ENCODE peak calls at places on chromosomes 3 and 15, in nine cellular contexts. J is left ventricle myocardium inferior, N is ACHN, D is iris pigment epithelial cell, S is T-helper 17 cell, O is NCI-H187 treated with DMSO at 0.1 percent for 48 hours, Y is WTC11, A is HepG2, X is ELR. Q is an unnamed sample.

GRCh38 chr3:43212914-43213611 is 73.3 kb upstream of the SNRK start:
- DNase-seq in A (no peak), X (no peak), D (no peak), O (no peak), J (no peak), Y (no peak), N (no peak), S (no peak), Q (no peak)

GRCh38 chr15:48424076-48424475 is 92.8 kb downstream of the DUT start:
- DNase-seq in O (no peak), S (no peak), X (peak), Y (no peak), J (no peak), N (no peak), A (no peak), D (peak), Q (no peak)

GRCh38 chr3:61571516-61572336 is 10.4 kb downstream of the PTPRG start:
- DNase-seq in X (peak), J (no peak), D (peak), O (no peak), N (no peak), A (no peak), Y (no peak), S (no peak), Q (no peak)

GRCh38 chr3:108006077-108006675 is 84.7 kb downstream of the CD47 start:
- DNase-seq in Y (no peak), X (no peak), O (no peak), D (peak), J (peak), N (no peak), A (peak), S (no peak), Q (no peak)

GRCh38 chr3:177525987-177526712 is 328.9 kb upstream of the TBL1XR1 start:
- DNase-seq in A (peak), J (no peak), Y (no peak), N (no peak), S (no peak), D (peak), X (peak), O (no peak), Q (no peak)

GRCh38 chr3:50487181-50487580 is 16.3 kb downstream of the CACNA2D2 start:
- DNase-seq in J (no peak), O (no peak), X (no peak), A (no peak), N (no peak), S (no peak), Y (no peak), D (no peak), Q (no peak)

GRCh38 chr3:39637807-39638206 is 170.3 kb downstream of the MOBP start:
- DNase-seq in S (no peak), X (peak), O (no peak), Y (no peak), D (peak), N (peak), J (no peak), A (peak), Q (no peak)

GRCh38 chr3:179045719-179046402 is 25.7 kb downstream of the ZMAT3 start:
- DNase-seq in S (no peak), O (no peak), N (no peak), A (no peak), D (peak), J (no peak), X (no peak), Y (no peak), Q (no peak)

GRCh38 chr15:48358681-48359152 is 27.5 kb downstream of the DUT start:
- DNase-seq in O (no peak), Y (no peak), N (no peak), X (peak), D (peak), J (no peak), S (no peak), A (no peak), Q (no peak)

GRCh38 chr15:39427705-39428104 is 153.2 kb upstream of the THBS1 start:
- DNase-seq in A (peak), D (no peak), X (no peak), N (no peak), S (no peak), J (peak), Y (no peak), O (no peak), Q (no peak)

GRCh38 chr15:41161336-41161735 is 45.3 kb upstream of the INO80 start:
- DNase-seq in D (peak), A (no peak), J (no peak), S (no peak), Y (no peak), N (no peak), X (peak), O (no peak), Q (no peak)

GRCh38 chr3:25904248-25904647 is 114.4 kb downstream of the OXSM start:
- DNase-seq in A (no peak), S (no peak), J (no peak), O (no peak), X (no peak), Y (no peak), N (no peak), D (no peak), Q (no peak)

GRCh38 chr3:52202384-52203077 is 4.6 kb downstream of the ALAS1 start:
- DNase-seq in N (no peak), J (no peak), S (no peak), D (no peak), X (no peak), O (no peak), A (no peak), Y (no peak), Q (no peak)

GRCh38 chr3:71063768-71064287 is 519.7 kb downstream of the FOXP1 start:
- DNase-seq in N (peak), A (peak), X (peak), Y (peak), J (peak), S (peak), O (no peak), D (peak), Q (peak)